ENCODE peak calls at places on chromosomes 3 and 15, in ten cellular contexts. V is NB4, D is heart right ventricle, U is endodermal cell, H is choroid plexus epithelial cell, Y is upper lobe of left lung, K is lower leg skin, Z is fibroblast of lung, J is coronary artery, P is SJSA1. I is an unnamed sample.

GRCh38 chr15:78082106-78082742 is 4.7 kb upstream of the TBC1D2B start:
- DNase-seq in V (peak), D (no peak), U (no peak), H (peak), Y (no peak), K (no peak), Z (no peak), J (no peak), P (peak), I (no peak)

GRCh38 chr3:103919327-103919726 is 1447.4 kb upstream of the ALCAM start:
- DNase-seq in V (no peak), D (no peak), U (no peak), H (peak), Y (no peak), K (no peak), Z (no peak), J (no peak), P (no peak), I (peak)

GRCh38 chr3:179247289-179248020 is 3.5 kb downstream of the KCNMB3 start:
- DNase-seq in V (no peak), D (no peak), U (no peak), H (peak), Y (no peak), K (no peak), Z (no peak), J (no peak), P (no peak), I (no peak)

GRCh38 chr3:25468866-25469319 is 40.8 kb downstream of the RARB start:
- DNase-seq in V (no peak), D (peak), U (peak), H (peak), Y (peak), K (peak), Z (peak), J (peak), P (no peak), I (peak)

GRCh38 chr3:72655151-72655551 is 193.1 kb downstream of the SHQ1 start:
- DNase-seq in V (no peak), D (no peak), U (peak), H (peak), Y (peak), K (no peak), Z (peak), J (no peak), P (no peak), I (no peak)

GRCh38 chr3:46922871-46923558 is 45.5 kb downstream of the PTH1R start:
- DNase-seq in V (no peak), D (no peak), U (no peak), H (no peak), Y (no peak), K (no peak), Z (no peak), J (peak), P (no peak), I (no peak)

GRCh38 chr3:48863122-48863521 is 15.4 kb upstream of the PRKAR2A start:
- DNase-seq in V (no peak), D (no peak), U (no peak), H (no peak), Y (no peak), K (no peak), Z (no peak), J (no peak), P (no peak), I (no peak)

GRCh38 chr3:59771760-59772159 is 721.9 kb upstream of the CFAP20DC start:
- DNase-seq in V (no peak), D (no peak), U (no peak), H (peak), Y (no peak), K (no peak), Z (peak), J (no peak), P (peak), I (peak)

GRCh38 chr3:17967111-17967510 is 224.7 kb upstream of the TBC1D5 start:
- DNase-seq in V (no peak), D (no peak), U (no peak), H (no peak), Y (no peak), K (no peak), Z (no peak), J (no peak), P (no peak), I (no peak)

GRCh38 chr15:77630956-77631789 is 1.5 kb downstream of the LINGO1 start:
- DNase-seq in V (no peak), D (no peak), U (peak), H (no peak), Y (peak), K (no peak), Z (no peak), J (no peak), P (no peak), I (no peak)

GRCh38 chr3:22996926-22997600 is 206.1 kb upstream of the UBE2E2 start:
- DNase-seq in V (no peak), D (no peak), U (no peak), H (no peak), Y (no peak), K (no peak), Z (no peak), J (no peak), P (no peak), I (peak)

GRCh38 chr15:35533130-35534110 is 12.5 kb downstream of the DPH6 start:
- DNase-seq in V (no peak), D (no peak), U (no peak), H (no peak), Y (no peak), K (no peak), Z (peak), J (no peak), P (no peak), I (peak)

GRCh38 chr3:157335677-157336076 is 101.0 kb upstream of the PTX3 start:
- DNase-seq in V (peak), D (no peak), U (peak), H (peak), Y (no peak), K (no peak), Z (peak), J (no peak), P (peak), I (peak)

GRCh38 chr3:45537596-45537959 is 57.0 kb upstream of the LIMD1 start:
- DNase-seq in V (no peak), D (no peak), U (no peak), H (no peak), Y (no peak), K (peak), Z (no peak), J (no peak), P (no peak), I (no peak)

GRCh38 chr3:55870576-55870975 is 383.5 kb upstream of the WNT5A start:
- DNase-seq in V (no peak), D (no peak), U (no peak), H (no peak), Y (no peak), K (no peak), Z (no peak), J (no peak), P (no peak), I (no peak)

GRCh38 chr15:37733628-37734027 is 200.8 kb upstream of the TMCO5A start:
- DNase-seq in V (no peak), D (no peak), U (no peak), H (peak), Y (no peak), K (no peak), Z (peak), J (no peak), P (no peak), I (no peak)

GRCh38 chr3:30273304-30274072 is 332.9 kb upstream of the TGFBR2 start:
- DNase-seq in V (no peak), D (no peak), U (no peak), H (no peak), Y (no peak), K (no peak), Z (peak), J (no peak), P (no peak), I (peak)

GRCh38 chr3:129016366-129016724 is 15.2 kb downstream of the EFCC1 start:
- DNase-seq in V (peak), D (no peak), U (no peak), H (no peak), Y (no peak), K (no peak), Z (no peak), J (no peak), P (no peak), I (no peak)

GRCh38 chr3:107637416-107638182 is 114.8 kb downstream of the BBX start:
- DNase-seq in V (no peak), D (no peak), U (no peak), H (no peak), Y (no peak), K (no peak), Z (no peak), J (no peak), P (no peak), I (no peak)

GRCh38 chr3:186107148-186108105 is 1.5 kb downstream of the ETV5 start:
- DNase-seq in V (peak), D (peak), U (peak), H (peak), Y (peak), K (peak), Z (peak), J (no peak), P (peak), I (peak)

GRCh38 chr3:64355473-64355872 is 130.2 kb upstream of the PRICKLE2 start:
- DNase-seq in V (no peak), D (peak), U (no peak), H (peak), Y (no peak), K (no peak), Z (peak), J (no peak), P (peak), I (no peak)

GRCh38 chr15:56739964-56740640 is 6.8 kb upstream of the ZNF280D start:
- DNase-seq in V (peak), D (no peak), U (peak), H (no peak), Y (no peak), K (no peak), Z (no peak), J (no peak), P (no peak), I (no peak)

GRCh38 chr3:45064512-45065372 is 38.6 kb downstream of the CLEC3B start:
- DNase-seq in V (peak), D (peak), U (no peak), H (peak), Y (no peak), K (no peak), Z (peak), J (no peak), P (peak), I (no peak)

DNA sequence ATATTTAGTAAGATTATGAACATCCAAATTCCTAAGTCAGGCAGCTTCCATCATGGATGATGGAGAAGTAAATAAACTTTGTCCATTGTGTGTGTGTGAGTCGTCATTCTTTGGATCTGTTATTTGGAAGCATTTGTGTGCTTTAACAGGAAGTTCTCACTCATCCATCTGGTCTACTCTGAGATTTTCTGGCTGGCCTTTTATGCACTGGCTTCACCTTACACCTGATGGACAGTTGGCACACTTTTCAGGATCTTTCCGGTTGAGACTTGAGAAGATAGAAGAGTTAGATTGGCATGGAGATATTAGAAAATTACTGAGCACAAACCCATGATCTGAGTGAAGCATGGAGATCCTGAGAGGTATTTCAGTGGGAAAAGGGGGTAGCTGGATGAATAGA is 12.6 kb downstream of the SYNPR start:
- DNase-seq in V (no peak), D (no peak), U (no peak), H (no peak), Y (no peak), K (no peak), Z (no peak), J (no peak), P (no peak), I (no peak)
- H3K4me3 ChIP-seq in V (no peak), D (no peak), U (no peak), H (no peak), Y (no peak), K (no peak), Z (no peak), J (no peak), P (no peak), I (no peak)

GRCh38 chr3:9862391-9863235 is 17.4 kb downstream of the CIDEC start:
- DNase-seq in V (peak), D (peak), U (peak), H (peak), Y (peak), K (peak), Z (peak), J (no peak), P (no peak), I (peak)
- H3K4me3 ChIP-seq in V (no peak), D (peak), U (no peak), H (peak), Y (peak), K (no peak), Z (no peak), J (peak), P (no peak), I (no peak)

DNA sequence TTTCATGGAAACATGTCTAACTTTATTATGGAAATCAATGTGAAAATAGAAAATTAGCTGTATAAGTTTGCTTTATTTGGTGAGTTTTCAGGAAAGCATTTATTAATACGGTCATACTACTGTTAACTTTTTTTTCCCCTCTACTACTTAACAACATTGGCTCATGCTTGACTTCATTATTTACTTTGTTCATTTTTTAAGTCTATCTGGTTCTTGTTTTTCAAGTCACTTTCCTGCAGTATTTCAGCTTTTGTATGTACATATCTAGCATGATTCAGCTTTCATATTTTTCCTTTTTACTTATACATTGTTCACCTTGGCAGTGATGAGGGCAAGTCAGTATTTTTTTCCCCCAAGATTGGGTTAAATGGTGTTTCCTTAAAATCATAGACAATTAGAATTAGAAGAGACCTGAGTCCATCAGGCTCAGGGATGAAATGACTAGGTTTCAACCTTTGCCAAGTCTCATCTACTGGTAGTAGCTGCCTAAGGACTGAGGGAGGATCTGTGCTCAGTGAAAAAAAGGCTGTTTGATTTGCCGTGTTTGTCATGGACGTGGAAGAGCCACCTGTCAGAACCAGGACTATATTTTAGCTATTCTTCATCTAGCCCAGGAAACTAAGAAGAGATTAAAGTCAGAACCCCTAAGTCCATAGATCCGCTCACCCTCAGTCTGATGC is 15.4 kb downstream of the TMOD3 start:
- DNase-seq in V (no peak), D (no peak), U (no peak), H (no peak), Y (no peak), K (no peak), Z (no peak), J (no peak), P (no peak), I (no peak)
- H3K4me3 ChIP-seq in V (no peak), D (no peak), U (no peak), H (no peak), Y (no peak), K (no peak), Z (no peak), J (no peak), P (no peak), I (no peak)

DNA sequence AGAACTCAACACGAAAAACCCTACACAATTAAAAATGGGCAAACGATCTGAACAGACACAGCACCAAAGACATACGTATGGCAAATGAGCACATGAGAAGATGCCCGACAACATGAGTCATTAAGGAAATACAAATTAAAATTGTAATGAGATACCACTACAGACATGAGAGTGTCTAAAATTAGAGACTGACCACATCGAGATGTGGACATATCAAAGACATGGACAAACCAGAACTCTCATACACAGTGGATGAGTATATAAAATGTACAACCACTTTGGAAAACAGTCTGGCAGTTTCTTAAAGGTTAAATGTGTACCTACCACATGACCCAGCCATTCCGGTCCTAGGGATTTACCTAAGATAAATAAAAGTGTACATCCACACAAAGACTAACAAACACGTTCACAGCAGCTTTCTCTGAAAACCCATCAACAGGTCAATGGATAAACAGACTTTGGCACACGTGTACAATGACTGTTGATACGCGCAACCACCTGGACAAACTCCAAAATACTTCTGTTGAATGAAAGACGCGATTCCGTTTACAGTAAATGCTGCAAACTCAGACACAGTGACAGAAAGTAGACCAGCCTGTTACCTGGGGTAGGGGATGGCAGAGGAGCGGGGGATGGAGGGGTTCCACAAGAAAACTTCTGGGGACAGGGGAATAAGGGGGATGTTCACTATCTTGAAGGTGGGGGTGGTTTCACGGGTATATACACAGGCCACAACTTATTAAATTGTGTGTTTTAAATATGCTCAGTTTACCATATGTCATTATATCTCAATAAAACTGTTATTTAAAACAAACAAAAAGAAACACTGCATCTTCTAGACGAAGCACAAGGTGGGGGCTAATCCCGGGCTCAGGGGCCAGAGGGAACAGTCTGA is 2.1 kb downstream of the TNK2 start:
- DNase-seq in V (no peak), D (no peak), U (no peak), H (peak), Y (no peak), K (peak), Z (peak), J (no peak), P (no peak), I (peak)
- H3K4me3 ChIP-seq in V (peak), D (no peak), U (peak), H (no peak), Y (peak), K (no peak), Z (no peak), J (peak), P (no peak), I (no peak)

GRCh38 chr3:180678231-180678630 is 1.1 kb downstream of the CCDC39 start:
- DNase-seq in V (no peak), D (no peak), U (no peak), H (no peak), Y (no peak), K (no peak), Z (no peak), J (no peak), P (no peak), I (no peak)
- H3K4me3 ChIP-seq in V (no peak), D (no peak), U (no peak), H (no peak), Y (no peak), K (no peak), Z (no peak), J (no peak), P (no peak), I (peak)

DNA sequence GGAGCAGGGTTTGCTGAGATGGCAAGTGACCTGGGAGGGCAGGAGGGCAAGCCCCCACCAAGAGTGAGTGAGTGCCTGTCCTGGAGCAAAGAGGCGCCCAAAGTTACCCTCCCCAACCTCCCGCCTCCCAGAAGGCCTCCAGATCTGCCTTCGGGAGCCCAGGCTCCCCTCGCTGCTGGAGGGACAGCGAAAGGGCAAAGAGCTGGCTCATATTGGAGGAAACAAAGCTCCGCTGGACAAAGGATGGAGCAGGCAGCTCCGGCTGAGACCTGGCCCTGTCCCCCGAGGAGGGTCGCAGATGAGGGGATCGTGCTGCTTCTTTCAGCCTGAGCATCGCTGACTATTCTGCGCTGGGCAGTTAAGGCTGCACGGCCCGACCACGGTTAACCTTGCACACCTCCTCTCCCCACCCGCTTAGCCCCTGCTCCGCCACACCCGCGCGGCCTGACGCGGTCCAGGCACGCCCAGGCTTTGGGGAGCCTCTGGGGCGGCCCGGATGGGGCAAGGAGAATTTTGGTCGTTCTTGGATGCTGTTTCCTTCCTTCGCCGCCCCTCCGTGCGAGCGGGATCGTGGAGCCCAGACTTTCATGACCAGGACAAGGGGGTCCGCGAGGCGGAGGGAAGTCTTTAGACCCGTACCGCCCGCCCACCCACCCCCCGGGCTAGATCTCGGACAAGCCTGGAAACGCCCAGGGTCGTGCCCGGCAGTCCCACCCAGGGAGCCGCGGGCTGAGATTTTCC is 651 bp downstream of the PLCD1 start:
- DNase-seq in V (no peak), D (no peak), U (peak), H (no peak), Y (peak), K (peak), Z (no peak), J (no peak), P (no peak), I (peak)
- H3K4me3 ChIP-seq in V (no peak), D (peak), U (peak), H (peak), Y (peak), K (peak), Z (peak), J (peak), P (peak), I (peak)

I was measured in adipocyte.